ENCODE peak calls at places on chromosomes 3 and 15, in six cellular contexts. O is breast epithelium; P is H9; D is tibial artery; G is endothelial cell of umbilical vein; I is CD8-positive, alpha-beta T cell. K is an unnamed sample.
A peak's percentile ranks its signal among the peaks of the same experiment; 100 is the strongest.

GRCh38 chr3:123390865-123391613 is 57.9 kb downstream of the ADCY5 start:
- DNase-seq in O (no peak), P (no peak), D (peak; percentile 43), G (no peak), I (no peak), K (no peak)

GRCh38 chr3:129651316-129652202 is 45.1 kb upstream of the PLXND1 start:
- DNase-seq in O (no peak), P (peak; percentile 71), D (no peak), G (peak; percentile 88), I (no peak), K (no peak)

GRCh38 chr3:50287262-50287661 is 5.0 kb downstream of the IFRD2 start:
- DNase-seq in O (no peak), P (no peak), D (no peak), G (no peak), I (no peak), K (peak; percentile 61)

GRCh38 chr3:181086011-181086410 is 96.5 kb upstream of the DNAJC19 start:
- DNase-seq in O (no peak), P (no peak), D (no peak), G (no peak), I (no peak), K (no peak)

GRCh38 chr3:136075816-136076215 is 110.3 kb downstream of the PPP2R3A start:
- DNase-seq in O (no peak), P (no peak), D (no peak), G (no peak), I (no peak), K (no peak)

GRCh38 chr3:123683146-123683545 is 98.3 kb upstream of the HACD2 start:
- DNase-seq in O (no peak), P (no peak), D (no peak), G (no peak), I (no peak), K (no peak)

GRCh38 chr3:42214064-42214463 is 51.9 kb downstream of the CCK start:
- DNase-seq in O (no peak), P (no peak), D (no peak), G (no peak), I (no peak), K (no peak)

GRCh38 chr3:42572278-42572677 is 9.5 kb downstream of the SEC22C start:
- DNase-seq in O (no peak), P (peak; percentile 82), D (no peak), G (peak; percentile 49), I (no peak), K (no peak)

GRCh38 chr3:152193673-152194267 is 75.0 kb upstream of the MBNL1 start:
- DNase-seq in O (no peak), P (no peak), D (no peak), G (no peak), I (no peak), K (no peak)

GRCh38 chr3:46559030-46559704 is 6.9 kb downstream of the LRRC2 start:
- DNase-seq in O (no peak), P (no peak), D (no peak), G (no peak), I (no peak), K (no peak)

DNA sequence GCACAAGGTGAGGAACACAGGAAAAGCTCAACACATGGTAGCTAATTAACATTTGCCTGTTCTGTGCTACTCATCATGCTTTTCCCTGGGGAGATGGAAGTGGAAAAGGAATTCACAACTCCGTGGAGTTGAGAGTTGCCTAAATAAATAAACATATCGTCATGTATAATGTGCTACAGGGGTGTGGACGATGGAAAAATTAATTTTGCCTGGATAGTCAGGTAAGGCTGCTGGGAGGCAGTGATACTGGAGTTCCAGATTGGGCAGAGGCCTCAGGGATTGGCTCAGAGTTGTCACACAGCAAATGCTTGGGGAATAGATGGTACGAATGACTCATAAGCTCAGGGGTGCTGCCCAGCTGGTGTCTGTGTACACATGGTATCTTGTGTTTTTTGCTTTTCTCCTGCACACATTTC is 3.1 kb upstream of the ABHD6 start:
- DNase-seq in O (no peak), P (no peak), D (no peak), G (no peak), I (no peak), K (no peak)
- H3K9me3 ChIP-seq in O (no peaks in the 10 kb centered on the region), P (no peaks in the 10 kb centered on the region), D (no peaks in the 10 kb centered on the region), G (no peaks in the 10 kb centered on the region), I (no peaks in the 10 kb centered on the region), K (no peaks in the 10 kb centered on the region)

GRCh38 chr3:6504834-6505233 is 356.1 kb upstream of the GRM7 start:
- DNase-seq in O (no peak), P (no peak), D (no peak), G (no peak), I (no peak), K (no peak)
- H3K9me3 ChIP-seq in O (no peaks in the 10 kb centered on the region), P (no peaks in the 10 kb centered on the region), D (no peaks in the 10 kb centered on the region), G (no peaks in the 10 kb centered on the region), I (no peaks in the 10 kb centered on the region), K (no peaks in the 10 kb centered on the region)

GRCh38 chr15:26662226-26662750 is 110.6 kb downstream of the GABRB3 start:
- DNase-seq in O (no peak), P (no peak), D (no peak), G (no peak), I (no peak), K (no peak)

GRCh38 chr15:26656080-26656479 is 116.8 kb downstream of the GABRB3 start:
- DNase-seq in O (no peak), P (no peak), D (no peak), G (no peak), I (no peak), K (no peak)

GRCh38 chr15:26661107-26661506 is 111.8 kb downstream of the GABRB3 start:
- DNase-seq in O (no peak), P (no peak), D (no peak), G (no peak), I (no peak), K (no peak)

GRCh38 chr15:26665950-26666921 is 106.6 kb downstream of the GABRB3 start:
- DNase-seq in O (no peak), P (peak; percentile 79), D (no peak), G (no peak), I (no peak), K (no peak)

DNA sequence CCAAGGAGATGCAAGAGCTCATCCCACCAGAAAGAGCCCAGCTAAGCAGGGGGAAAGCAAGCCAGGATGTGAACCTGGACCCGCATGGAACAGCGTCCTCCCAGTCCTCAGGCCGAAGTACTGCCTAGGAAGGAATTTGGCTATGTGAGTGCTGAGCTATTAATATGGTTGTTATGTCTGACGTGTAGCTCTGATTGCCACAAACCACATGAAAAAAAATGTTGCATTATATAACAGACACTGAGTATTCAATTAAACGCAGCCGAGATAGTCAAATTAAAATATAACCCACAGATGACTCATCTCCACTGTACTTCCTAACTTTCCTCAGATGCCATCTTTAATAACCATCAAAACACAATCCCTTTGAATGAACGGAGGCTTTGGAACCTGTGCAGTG is 111.1 kb downstream of the GABRB3 start:
- DNase-seq in O (no peak), P (no peak), D (no peak), G (no peak), I (no peak), K (no peak)
- H3K9me3 ChIP-seq in O (no peaks in the 10 kb centered on the region), P (no peaks in the 10 kb centered on the region), D (no peaks in the 10 kb centered on the region), G (peaks cover 12% of the 10 kb centered on the region), I (no peaks in the 10 kb centered on the region), K (no peaks in the 10 kb centered on the region)

GRCh38 chr15:62209322-62209721 is 44.2 kb upstream of the C2CD4B start:
- DNase-seq in O (no peak), P (no peak), D (no peak), G (no peak), I (no peak), K (no peak)

GRCh38 chr15:62209821-62210220 is 44.7 kb upstream of the C2CD4B start:
- DNase-seq in O (no peak), P (no peak), D (no peak), G (no peak), I (no peak), K (no peak)

GRCh38 chr15:62208884-62209283 is 43.8 kb upstream of the C2CD4B start:
- DNase-seq in O (no peak), P (no peak), D (no peak), G (no peak), I (no peak), K (no peak)

GRCh38 chr15:62211348-62211747 is 46.3 kb upstream of the C2CD4B start:
- DNase-seq in O (no peak), P (no peak), D (no peak), G (no peak), I (no peak), K (no peak)

GRCh38 chr15:62212746-62213145 is 47.7 kb upstream of the C2CD4B start:
- DNase-seq in O (no peak), P (no peak), D (no peak), G (no peak), I (no peak), K (no peak)
- H3K9me3 ChIP-seq in O (peaks cover 36% of the 10 kb centered on the region), P (peaks cover 26% of the 10 kb centered on the region), D (peaks cover 27% of the 10 kb centered on the region), G (no peaks in the 10 kb centered on the region), I (no peaks in the 10 kb centered on the region), K (peaks cover 46% of the 10 kb centered on the region)

GRCh38 chr3:13886593-13887129 is 6.8 kb upstream of the WNT7A start:
- DNase-seq in O (no peak), P (no peak), D (no peak), G (no peak), I (no peak), K (no peak)
- H3K9me3 ChIP-seq in O (no peaks in the 10 kb centered on the region), P (no peaks in the 10 kb centered on the region), D (peaks cover 5% of the 10 kb centered on the region), G (no peaks in the 10 kb centered on the region), I (no peaks in the 10 kb centered on the region), K (no peaks in the 10 kb centered on the region)

GRCh38 chr15:79878078-79878705 is 18.6 kb downstream of the MTHFS start:
- DNase-seq in O (no peak), P (no peak), D (no peak), G (no peak), I (no peak), K (no peak)
- H3K9me3 ChIP-seq in O (peaks cover 52% of the 10 kb centered on the region), P (peaks cover 13% of the 10 kb centered on the region), D (peaks cover 31% of the 10 kb centered on the region), G (no peaks in the 10 kb centered on the region), I (peaks cover 23% of the 10 kb centered on the region), K (peaks cover 34% of the 10 kb centered on the region)

GRCh38 chr15:71822890-71823289 is 12.5 kb downstream of the NR2E3 start:
- DNase-seq in O (no peak), P (no peak), D (no peak), G (no peak), I (no peak), K (no peak)
- H3K9me3 ChIP-seq in O (peaks cover 12% of the 10 kb centered on the region), P (no peaks in the 10 kb centered on the region), D (peaks cover 7% of the 10 kb centered on the region), G (no peaks in the 10 kb centered on the region), I (peaks cover 8% of the 10 kb centered on the region), K (peaks cover 44% of the 10 kb centered on the region)

K was measured in heart right ventricle.